ENCODE peak calls at places on chromosomes 16 and 17, in five cellular contexts. One of them, this sample, is unnamed.
A peak's percentile ranks its signal among the peaks of the same experiment; 100 is the strongest.

GRCh38 chr17:81865733-81866439 is 5.3 kb downstream of the ARHGDIA start:
- DNase-seq in activated T-cell treated with anti-CD3 and anti-CD28 coated beads, Interleukin-2, amount 50 U/mL, for 4 hours: no peak
- DNase-seq in NCI-H510A: no peak
- DNase-seq in kidney glomerular epithelial cell: peak; percentile 37
- DNase-seq in fibroblast of mammary gland: peak; percentile 72
- DNase-seq in this sample: no peak

GRCh38 chr17:39244016-39244599 is 18.4 kb upstream of the STAC2 start:
- DNase-seq in activated T-cell treated with anti-CD3 and anti-CD28 coated beads, Interleukin-2, amount 50 U/mL, for 4 hours: no peak
- DNase-seq in fibroblast of mammary gland: no peak
- DNase-seq in kidney glomerular epithelial cell: no peak
- DNase-seq in NCI-H510A: no peak
- DNase-seq in this sample: no peak

GRCh38 chr16:4290236-4290830 is 17.5 kb upstream of the TFAP4 start:
- DNase-seq in NCI-H510A: no peak
- DNase-seq in fibroblast of mammary gland: peak; percentile 86
- DNase-seq in kidney glomerular epithelial cell: peak; percentile 49
- DNase-seq in activated T-cell treated with anti-CD3 and anti-CD28 coated beads, Interleukin-2, amount 50 U/mL, for 4 hours: no peak
- DNase-seq in this sample: peak; percentile 15

GRCh38 chr16:50292566-50292948 is 26.2 kb downstream of the ADCY7 start:
- DNase-seq in NCI-H510A: no peak
- DNase-seq in kidney glomerular epithelial cell: no peak
- DNase-seq in fibroblast of mammary gland: no peak
- DNase-seq in activated T-cell treated with anti-CD3 and anti-CD28 coated beads, Interleukin-2, amount 50 U/mL, for 4 hours: no peak
- DNase-seq in this sample: no peak

GRCh38 chr17:74408262-74408661 is 23.6 kb upstream of the GPRC5C start:
- DNase-seq in NCI-H510A: no peak
- DNase-seq in fibroblast of mammary gland: peak; percentile 77
- DNase-seq in activated T-cell treated with anti-CD3 and anti-CD28 coated beads, Interleukin-2, amount 50 U/mL, for 4 hours: no peak
- DNase-seq in kidney glomerular epithelial cell: no peak
- DNase-seq in this sample: no peak

GRCh38 chr17:62871291-62871690 is 63.2 kb upstream of the MARCHF10 start:
- DNase-seq in activated T-cell treated with anti-CD3 and anti-CD28 coated beads, Interleukin-2, amount 50 U/mL, for 4 hours: no peak
- DNase-seq in kidney glomerular epithelial cell: no peak
- DNase-seq in fibroblast of mammary gland: no peak
- DNase-seq in NCI-H510A: no peak
- DNase-seq in this sample: no peak

GRCh38 chr16:9791566-9791965 is 390.7 kb downstream of the GRIN2A start:
- DNase-seq in kidney glomerular epithelial cell: no peak
- DNase-seq in fibroblast of mammary gland: no peak
- DNase-seq in activated T-cell treated with anti-CD3 and anti-CD28 coated beads, Interleukin-2, amount 50 U/mL, for 4 hours: no peak
- DNase-seq in NCI-H510A: no peak
- DNase-seq in this sample: no peak

GRCh38 chr16:11956558-11956957 is 8.5 kb upstream of the TNFRSF17 start:
- DNase-seq in activated T-cell treated with anti-CD3 and anti-CD28 coated beads, Interleukin-2, amount 50 U/mL, for 4 hours: no peak
- DNase-seq in kidney glomerular epithelial cell: no peak
- DNase-seq in fibroblast of mammary gland: no peak
- DNase-seq in NCI-H510A: no peak
- DNase-seq in this sample: no peak

GRCh38 chr16:13401631-13402030 is 500.2 kb downstream of the SHISA9 start:
- DNase-seq in kidney glomerular epithelial cell: peak; percentile 49
- DNase-seq in fibroblast of mammary gland: no peak
- DNase-seq in activated T-cell treated with anti-CD3 and anti-CD28 coated beads, Interleukin-2, amount 50 U/mL, for 4 hours: no peak
- DNase-seq in NCI-H510A: no peak
- DNase-seq in this sample: no peak

GRCh38 chr16:57904101-57904500 is 66.8 kb downstream of the CNGB1 start:
- DNase-seq in NCI-H510A: no peak
- DNase-seq in fibroblast of mammary gland: no peak
- DNase-seq in activated T-cell treated with anti-CD3 and anti-CD28 coated beads, Interleukin-2, amount 50 U/mL, for 4 hours: no peak
- DNase-seq in kidney glomerular epithelial cell: no peak
- DNase-seq in this sample: no peak

GRCh38 chr17:56020369-56020768 is 132.9 kb upstream of the ANKFN1 start:
- DNase-seq in kidney glomerular epithelial cell: no peak
- DNase-seq in activated T-cell treated with anti-CD3 and anti-CD28 coated beads, Interleukin-2, amount 50 U/mL, for 4 hours: no peak
- DNase-seq in fibroblast of mammary gland: no peak
- DNase-seq in NCI-H510A: no peak
- DNase-seq in this sample: no peak

GRCh38 chr17:9837551-9838471 is 12.1 kb downstream of the GLP2R start:
- DNase-seq in activated T-cell treated with anti-CD3 and anti-CD28 coated beads, Interleukin-2, amount 50 U/mL, for 4 hours: no peak
- DNase-seq in kidney glomerular epithelial cell: peak; percentile 1
- DNase-seq in NCI-H510A: no peak
- DNase-seq in fibroblast of mammary gland: peak; percentile 96
- DNase-seq in this sample: no peak

GRCh38 chr17:80035937-80036714 is at the start of gene CCDC40:
- DNase-seq in activated T-cell treated with anti-CD3 and anti-CD28 coated beads, Interleukin-2, amount 50 U/mL, for 4 hours: peak; percentile 62
- DNase-seq in kidney glomerular epithelial cell: peak; percentile 72
- DNase-seq in fibroblast of mammary gland: peak; percentile 58
- DNase-seq in NCI-H510A: peak; percentile 73
- DNase-seq in this sample: peak; percentile 72

GRCh38 chr17:77315551-77316190 is 174.9 kb downstream of the SEC14L1 start:
- DNase-seq in fibroblast of mammary gland: peak; percentile 30
- DNase-seq in activated T-cell treated with anti-CD3 and anti-CD28 coated beads, Interleukin-2, amount 50 U/mL, for 4 hours: no peak
- DNase-seq in kidney glomerular epithelial cell: no peak
- DNase-seq in NCI-H510A: no peak
- DNase-seq in this sample: no peak

GRCh38 chr17:17462048-17462824 is 14.6 kb upstream of the MED9 start:
- DNase-seq in NCI-H510A: no peak
- DNase-seq in fibroblast of mammary gland: peak; percentile 19
- DNase-seq in kidney glomerular epithelial cell: no peak
- DNase-seq in activated T-cell treated with anti-CD3 and anti-CD28 coated beads, Interleukin-2, amount 50 U/mL, for 4 hours: no peak
- DNase-seq in this sample: no peak

GRCh38 chr16:54265558-54266213 is 20.9 kb downstream of the IRX3 start:
- DNase-seq in activated T-cell treated with anti-CD3 and anti-CD28 coated beads, Interleukin-2, amount 50 U/mL, for 4 hours: no peak
- DNase-seq in fibroblast of mammary gland: peak; percentile 33
- DNase-seq in kidney glomerular epithelial cell: no peak
- DNase-seq in NCI-H510A: no peak
- DNase-seq in this sample: no peak

GRCh38 chr16:88616320-88616719 is 22.1 kb upstream of the IL17C start:
- DNase-seq in activated T-cell treated with anti-CD3 and anti-CD28 coated beads, Interleukin-2, amount 50 U/mL, for 4 hours: no peak
- DNase-seq in fibroblast of mammary gland: no peak
- DNase-seq in kidney glomerular epithelial cell: no peak
- DNase-seq in NCI-H510A: no peak
- DNase-seq in this sample: no peak

This sample was measured in amniotic stem cell.